ENCODE peak calls at places on chromosomes 3 and 15, in four cellular contexts. One of them, this sample, is unnamed.

GRCh38 chr15:31487811-31488436 is 161.3 kb downstream of the KLF13 start:
- DNase-seq in activated CD8-positive, alpha-beta memory T cell treated with anti-CD3 and anti-CD28 coated beads for 1 hour: no peak
- DNase-seq in posterior cingulate gyrus: no peak
- DNase-seq in colonic mucosa: peak
- DNase-seq in this sample: peak

GRCh38 chr3:125317761-125318496 is 57.2 kb downstream of the ZNF148 start:
- DNase-seq in colonic mucosa: no peak
- DNase-seq in posterior cingulate gyrus: no peak
- DNase-seq in activated CD8-positive, alpha-beta memory T cell treated with anti-CD3 and anti-CD28 coated beads for 1 hour: no peak
- DNase-seq in this sample: no peak

GRCh38 chr3:112460519-112460918 is 38.8 kb downstream of the BTLA start:
- DNase-seq in posterior cingulate gyrus: no peak
- DNase-seq in colonic mucosa: no peak
- DNase-seq in activated CD8-positive, alpha-beta memory T cell treated with anti-CD3 and anti-CD28 coated beads for 1 hour: no peak
- DNase-seq in this sample: no peak

GRCh38 chr3:169170456-169170855 is 493.1 kb downstream of the MECOM start:
- DNase-seq in colonic mucosa: no peak
- DNase-seq in posterior cingulate gyrus: no peak
- DNase-seq in activated CD8-positive, alpha-beta memory T cell treated with anti-CD3 and anti-CD28 coated beads for 1 hour: no peak
- DNase-seq in this sample: no peak

GRCh38 chr3:196159952-196160804 is 51.0 kb downstream of the ZDHHC19 start:
- DNase-seq in posterior cingulate gyrus: peak
- DNase-seq in colonic mucosa: peak
- DNase-seq in activated CD8-positive, alpha-beta memory T cell treated with anti-CD3 and anti-CD28 coated beads for 1 hour: no peak
- DNase-seq in this sample: peak

GRCh38 chr3:122030381-122031122 is 8.5 kb upstream of the ILDR1 start:
- DNase-seq in colonic mucosa: no peak
- DNase-seq in activated CD8-positive, alpha-beta memory T cell treated with anti-CD3 and anti-CD28 coated beads for 1 hour: no peak
- DNase-seq in posterior cingulate gyrus: no peak
- DNase-seq in this sample: no peak

GRCh38 chr3:13667330-13667729 is 118.4 kb downstream of the FBLN2 start:
- DNase-seq in colonic mucosa: no peak
- DNase-seq in posterior cingulate gyrus: no peak
- DNase-seq in activated CD8-positive, alpha-beta memory T cell treated with anti-CD3 and anti-CD28 coated beads for 1 hour: no peak
- DNase-seq in this sample: no peak

GRCh38 chr15:99450896-99451358 is 114.9 kb upstream of the MEF2A start:
- DNase-seq in colonic mucosa: peak
- DNase-seq in activated CD8-positive, alpha-beta memory T cell treated with anti-CD3 and anti-CD28 coated beads for 1 hour: peak
- DNase-seq in posterior cingulate gyrus: no peak
- DNase-seq in this sample: peak

GRCh38 chr3:197949191-197949766 is 711 bp upstream of the RPL35A start:
- DNase-seq in posterior cingulate gyrus: no peak
- DNase-seq in colonic mucosa: no peak
- DNase-seq in activated CD8-positive, alpha-beta memory T cell treated with anti-CD3 and anti-CD28 coated beads for 1 hour: no peak
- DNase-seq in this sample: no peak

GRCh38 chr3:160163259-160163878 is 61.9 kb upstream of the C3orf80 start:
- DNase-seq in activated CD8-positive, alpha-beta memory T cell treated with anti-CD3 and anti-CD28 coated beads for 1 hour: no peak
- DNase-seq in colonic mucosa: no peak
- DNase-seq in posterior cingulate gyrus: no peak
- DNase-seq in this sample: peak

GRCh38 chr3:184850201-184850600 is 38.2 kb downstream of the VPS8 start:
- DNase-seq in colonic mucosa: no peak
- DNase-seq in activated CD8-positive, alpha-beta memory T cell treated with anti-CD3 and anti-CD28 coated beads for 1 hour: no peak
- DNase-seq in posterior cingulate gyrus: no peak
- DNase-seq in this sample: no peak

GRCh38 chr15:92527197-92527596 is 128.4 kb downstream of the FAM174B start:
- DNase-seq in colonic mucosa: no peak
- DNase-seq in activated CD8-positive, alpha-beta memory T cell treated with anti-CD3 and anti-CD28 coated beads for 1 hour: no peak
- DNase-seq in posterior cingulate gyrus: no peak
- DNase-seq in this sample: peak

GRCh38 chr3:123449092-123449985 is 449 bp upstream of the ADCY5 start:
- DNase-seq in activated CD8-positive, alpha-beta memory T cell treated with anti-CD3 and anti-CD28 coated beads for 1 hour: no peak
- DNase-seq in posterior cingulate gyrus: peak
- DNase-seq in colonic mucosa: no peak
- DNase-seq in this sample: peak

GRCh38 chr3:108183971-108184370 is 38.3 kb downstream of the IFT57 start:
- DNase-seq in posterior cingulate gyrus: no peak
- DNase-seq in colonic mucosa: no peak
- DNase-seq in activated CD8-positive, alpha-beta memory T cell treated with anti-CD3 and anti-CD28 coated beads for 1 hour: no peak
- DNase-seq in this sample: no peak

GRCh38 chr3:77038928-77039605 is 832 bp upstream of the ROBO2 start:
- DNase-seq in colonic mucosa: no peak
- DNase-seq in activated CD8-positive, alpha-beta memory T cell treated with anti-CD3 and anti-CD28 coated beads for 1 hour: no peak
- DNase-seq in posterior cingulate gyrus: peak
- DNase-seq in this sample: peak

GRCh38 chr15:76178321-76178720 is 118.5 kb downstream of the TMEM266 start:
- DNase-seq in activated CD8-positive, alpha-beta memory T cell treated with anti-CD3 and anti-CD28 coated beads for 1 hour: no peak
- DNase-seq in colonic mucosa: no peak
- DNase-seq in posterior cingulate gyrus: no peak
- DNase-seq in this sample: no peak

GRCh38 chr15:62626903-62627302 is 415.6 kb upstream of the TPM1 start:
- DNase-seq in activated CD8-positive, alpha-beta memory T cell treated with anti-CD3 and anti-CD28 coated beads for 1 hour: no peak
- DNase-seq in colonic mucosa: no peak
- DNase-seq in posterior cingulate gyrus: no peak
- DNase-seq in this sample: no peak

GRCh38 chr3:182183716-182184430 is 472.1 kb downstream of the SOX2 start:
- DNase-seq in colonic mucosa: no peak
- DNase-seq in activated CD8-positive, alpha-beta memory T cell treated with anti-CD3 and anti-CD28 coated beads for 1 hour: no peak
- DNase-seq in posterior cingulate gyrus: no peak
- DNase-seq in this sample: no peak

GRCh38 chr15:79467865-79468586 is 35.9 kb downstream of the MINAR1 start:
- DNase-seq in posterior cingulate gyrus: no peak
- DNase-seq in colonic mucosa: no peak
- DNase-seq in activated CD8-positive, alpha-beta memory T cell treated with anti-CD3 and anti-CD28 coated beads for 1 hour: no peak
- DNase-seq in this sample: no peak

GRCh38 chr15:31544361-31544760 is 217.7 kb downstream of the KLF13 start:
- DNase-seq in activated CD8-positive, alpha-beta memory T cell treated with anti-CD3 and anti-CD28 coated beads for 1 hour: no peak
- DNase-seq in posterior cingulate gyrus: no peak
- DNase-seq in colonic mucosa: no peak
- DNase-seq in this sample: no peak

GRCh38 chr15:69853572-69853971 is 244.1 kb downstream of the TLE3 start:
- DNase-seq in posterior cingulate gyrus: no peak
- DNase-seq in colonic mucosa: no peak
- DNase-seq in activated CD8-positive, alpha-beta memory T cell treated with anti-CD3 and anti-CD28 coated beads for 1 hour: no peak
- DNase-seq in this sample: no peak

GRCh38 chr3:14687360-14687759 is 12.4 kb downstream of the C3orf20 start:
- DNase-seq in activated CD8-positive, alpha-beta memory T cell treated with anti-CD3 and anti-CD28 coated beads for 1 hour: no peak
- DNase-seq in posterior cingulate gyrus: no peak
- DNase-seq in colonic mucosa: no peak
- DNase-seq in this sample: no peak

GRCh38 chr3:124049203-124049748 is 57.4 kb upstream of the ROPN1 start:
- DNase-seq in activated CD8-positive, alpha-beta memory T cell treated with anti-CD3 and anti-CD28 coated beads for 1 hour: no peak
- DNase-seq in posterior cingulate gyrus: no peak
- DNase-seq in colonic mucosa: no peak
- DNase-seq in this sample: no peak

GRCh38 chr3:157438371-157438735 is 1.7 kb downstream of the PTX3 start:
- DNase-seq in colonic mucosa: no peak
- DNase-seq in posterior cingulate gyrus: no peak
- DNase-seq in activated CD8-positive, alpha-beta memory T cell treated with anti-CD3 and anti-CD28 coated beads for 1 hour: no peak
- DNase-seq in this sample: no peak

GRCh38 chr15:80660114-80660513 is 35.0 kb upstream of the ABHD17C start:
- DNase-seq in activated CD8-positive, alpha-beta memory T cell treated with anti-CD3 and anti-CD28 coated beads for 1 hour: no peak
- DNase-seq in posterior cingulate gyrus: no peak
- DNase-seq in colonic mucosa: no peak
- DNase-seq in this sample: peak

GRCh38 chr3:138078901-138079344 is 36.5 kb downstream of the DZIP1L start:
- DNase-seq in colonic mucosa: no peak
- DNase-seq in activated CD8-positive, alpha-beta memory T cell treated with anti-CD3 and anti-CD28 coated beads for 1 hour: no peak
- DNase-seq in posterior cingulate gyrus: no peak
- DNase-seq in this sample: no peak

GRCh38 chr3:99875573-99875924 is 57.9 kb downstream of the CMSS1 start:
- DNase-seq in posterior cingulate gyrus: no peak
- DNase-seq in colonic mucosa: no peak
- DNase-seq in activated CD8-positive, alpha-beta memory T cell treated with anti-CD3 and anti-CD28 coated beads for 1 hour: no peak
- DNase-seq in this sample: no peak

GRCh38 chr15:27589260-27589659 is 509.9 kb downstream of the OCA2 start:
- DNase-seq in posterior cingulate gyrus: no peak
- DNase-seq in activated CD8-positive, alpha-beta memory T cell treated with anti-CD3 and anti-CD28 coated beads for 1 hour: no peak
- DNase-seq in colonic mucosa: no peak
- DNase-seq in this sample: peak

GRCh38 chr3:86990171-86990733 is 697 bp downstream of the VGLL3 start:
- DNase-seq in posterior cingulate gyrus: peak
- DNase-seq in activated CD8-positive, alpha-beta memory T cell treated with anti-CD3 and anti-CD28 coated beads for 1 hour: no peak
- DNase-seq in colonic mucosa: no peak
- DNase-seq in this sample: peak

GRCh38 chr3:158710601-158711000 is 21.7 kb downstream of the RARRES1 start:
- DNase-seq in activated CD8-positive, alpha-beta memory T cell treated with anti-CD3 and anti-CD28 coated beads for 1 hour: no peak
- DNase-seq in posterior cingulate gyrus: no peak
- DNase-seq in colonic mucosa: no peak
- DNase-seq in this sample: no peak

GRCh38 chr15:34987623-34987981 is 485 bp downstream of the ZNF770 start:
- DNase-seq in activated CD8-positive, alpha-beta memory T cell treated with anti-CD3 and anti-CD28 coated beads for 1 hour: no peak
- DNase-seq in colonic mucosa: peak
- DNase-seq in posterior cingulate gyrus: no peak
- DNase-seq in this sample: no peak

This sample was measured in body of pancreas.